ENCODE peak calls at places on chromosomes 6 and 20, in seven cellular contexts. One of them, this sample, is unnamed.

GRCh38 chr6:157314705-157315321 is 8.5 kb downstream of the TMEM242 start:
- DNase-seq in colonic mucosa: no peak
- DNase-seq in IMR-90: peak; percentile 85
- DNase-seq in fibroblast of lung: peak; percentile 75
- DNase-seq in cardiac fibroblast: peak; percentile 88
- DNase-seq in astrocyte of the spinal cord: peak; percentile 81
- DNase-seq in endothelial cell of umbilical vein: peak; percentile 79
- DNase-seq in this sample: no peak

GRCh38 chr6:90413867-90414266 is 117.2 kb upstream of the BACH2 start:
- DNase-seq in colonic mucosa: peak; percentile 30
- DNase-seq in IMR-90: peak; percentile 12
- DNase-seq in fibroblast of lung: peak; percentile 59
- DNase-seq in cardiac fibroblast: no peak
- DNase-seq in astrocyte of the spinal cord: peak; percentile 42
- DNase-seq in endothelial cell of umbilical vein: no peak
- DNase-seq in this sample: no peak

GRCh38 chr6:160139420-160139851 is 17.8 kb downstream of the SLC22A1 start:
- DNase-seq in colonic mucosa: no peak
- DNase-seq in IMR-90: peak; percentile 92
- DNase-seq in fibroblast of lung: peak; percentile 89
- DNase-seq in cardiac fibroblast: peak; percentile 87
- DNase-seq in astrocyte of the spinal cord: peak; percentile 88
- DNase-seq in endothelial cell of umbilical vein: no peak
- DNase-seq in this sample: peak; percentile 67

GRCh38 chr6:3698021-3698420 is 53.5 kb downstream of the PXDC1 start:
- DNase-seq in colonic mucosa: no peak
- DNase-seq in IMR-90: peak; percentile 14
- DNase-seq in fibroblast of lung: peak; percentile 86
- DNase-seq in cardiac fibroblast: peak; percentile 54
- DNase-seq in astrocyte of the spinal cord: no peak
- DNase-seq in endothelial cell of umbilical vein: no peak
- DNase-seq in this sample: no peak

GRCh38 chr6:142893088-142893487 is 51.9 kb downstream of the HIVEP2 start:
- DNase-seq in colonic mucosa: no peak
- DNase-seq in IMR-90: peak; percentile 86
- DNase-seq in fibroblast of lung: peak; percentile 66
- DNase-seq in cardiac fibroblast: peak; percentile 46
- DNase-seq in astrocyte of the spinal cord: peak; percentile 50
- DNase-seq in endothelial cell of umbilical vein: peak; percentile 75
- DNase-seq in this sample: no peak

GRCh38 chr6:56663344-56663743 is 20.7 kb upstream of the DST start:
- DNase-seq in colonic mucosa: peak; percentile 63
- DNase-seq in IMR-90: no peak
- DNase-seq in fibroblast of lung: peak; percentile 36
- DNase-seq in cardiac fibroblast: no peak
- DNase-seq in astrocyte of the spinal cord: no peak
- DNase-seq in endothelial cell of umbilical vein: no peak
- DNase-seq in this sample: no peak

GRCh38 chr20:63858393-63859165 is 2.7 kb upstream of the ABHD16B start:
- DNase-seq in colonic mucosa: peak; percentile 22
- DNase-seq in IMR-90: peak; percentile 59
- DNase-seq in fibroblast of lung: peak; percentile 45
- DNase-seq in cardiac fibroblast: peak; percentile 87
- DNase-seq in astrocyte of the spinal cord: peak; percentile 80
- DNase-seq in endothelial cell of umbilical vein: peak; percentile 72
- DNase-seq in this sample: no peak

GRCh38 chr6:38436726-38437465 is 202.8 kb downstream of the BTBD9 start:
- DNase-seq in colonic mucosa: no peak
- DNase-seq in IMR-90: peak; percentile 84
- DNase-seq in fibroblast of lung: peak; percentile 78
- DNase-seq in cardiac fibroblast: peak; percentile 56
- DNase-seq in astrocyte of the spinal cord: peak; percentile 35
- DNase-seq in endothelial cell of umbilical vein: peak; percentile 65
- DNase-seq in this sample: no peak

GRCh38 chr6:55445648-55446204 is 118.5 kb downstream of the GFRAL start:
- DNase-seq in colonic mucosa: no peak
- DNase-seq in IMR-90: peak; percentile 45
- DNase-seq in fibroblast of lung: peak; percentile 14
- DNase-seq in cardiac fibroblast: peak; percentile 57
- DNase-seq in astrocyte of the spinal cord: peak; percentile 60
- DNase-seq in endothelial cell of umbilical vein: peak; percentile 60
- DNase-seq in this sample: no peak

GRCh38 chr6:107646176-107646575 is 156.3 kb downstream of the SOBP start:
- DNase-seq in colonic mucosa: peak; percentile 37
- DNase-seq in IMR-90: no peak
- DNase-seq in fibroblast of lung: no peak
- DNase-seq in cardiac fibroblast: peak; percentile 70
- DNase-seq in astrocyte of the spinal cord: no peak
- DNase-seq in endothelial cell of umbilical vein: peak; percentile 74
- DNase-seq in this sample: no peak

GRCh38 chr6:157221049-157221816 is 102.1 kb downstream of the TMEM242 start:
- DNase-seq in colonic mucosa: peak; percentile 95
- DNase-seq in IMR-90: peak; percentile 63
- DNase-seq in fibroblast of lung: peak; percentile 59
- DNase-seq in cardiac fibroblast: peak; percentile 75
- DNase-seq in astrocyte of the spinal cord: peak; percentile 67
- DNase-seq in endothelial cell of umbilical vein: peak; percentile 77
- DNase-seq in this sample: no peak

GRCh38 chr6:166567107-166567506 is 19.4 kb downstream of the RAMACL start:
- DNase-seq in colonic mucosa: no peak
- DNase-seq in IMR-90: peak; percentile 99
- DNase-seq in fibroblast of lung: peak; percentile 99
- DNase-seq in cardiac fibroblast: peak; percentile 95
- DNase-seq in astrocyte of the spinal cord: peak; percentile 97
- DNase-seq in endothelial cell of umbilical vein: peak; percentile 42
- DNase-seq in this sample: peak; percentile 96

GRCh38 chr6:41367700-41368099 is 32.3 kb downstream of the NCR2 start:
- DNase-seq in colonic mucosa: peak; percentile 46
- DNase-seq in IMR-90: peak; percentile 48
- DNase-seq in fibroblast of lung: peak; percentile 42
- DNase-seq in cardiac fibroblast: peak; percentile 57
- DNase-seq in astrocyte of the spinal cord: peak; percentile 43
- DNase-seq in endothelial cell of umbilical vein: peak; percentile 62
- DNase-seq in this sample: no peak

GRCh38 chr6:40138273-40138720 is 204.0 kb upstream of the MOCS1 start:
- DNase-seq in colonic mucosa: peak; percentile 66
- DNase-seq in IMR-90: no peak
- DNase-seq in fibroblast of lung: no peak
- DNase-seq in cardiac fibroblast: no peak
- DNase-seq in astrocyte of the spinal cord: no peak
- DNase-seq in endothelial cell of umbilical vein: no peak
- DNase-seq in this sample: no peak

GRCh38 chr20:46057856-46058655 is 29.0 kb downstream of the SLC12A5 start:
- DNase-seq in colonic mucosa: peak; percentile 24
- DNase-seq in IMR-90: peak; percentile 47
- DNase-seq in fibroblast of lung: peak; percentile 35
- DNase-seq in cardiac fibroblast: peak; percentile 50
- DNase-seq in astrocyte of the spinal cord: peak; percentile 24
- DNase-seq in endothelial cell of umbilical vein: peak; percentile 56
- DNase-seq in this sample: no peak

GRCh38 chr6:166317261-166318212 is 9.3 kb upstream of the PRR18 start:
- DNase-seq in colonic mucosa: no peak
- DNase-seq in IMR-90: no peak
- DNase-seq in fibroblast of lung: no peak
- DNase-seq in cardiac fibroblast: no peak
- DNase-seq in astrocyte of the spinal cord: no peak
- DNase-seq in endothelial cell of umbilical vein: no peak
- DNase-seq in this sample: no peak

GRCh38 chr6:138115191-138115590 is 8.0 kb upstream of the PERP start:
- DNase-seq in colonic mucosa: no peak
- DNase-seq in IMR-90: no peak
- DNase-seq in fibroblast of lung: no peak
- DNase-seq in cardiac fibroblast: no peak
- DNase-seq in astrocyte of the spinal cord: no peak
- DNase-seq in endothelial cell of umbilical vein: no peak
- DNase-seq in this sample: no peak

GRCh38 chr20:50085481-50086365 is 27.2 kb downstream of the UBE2V1 start:
- DNase-seq in colonic mucosa: peak; percentile 52
- DNase-seq in IMR-90: peak; percentile 73
- DNase-seq in fibroblast of lung: peak; percentile 58
- DNase-seq in cardiac fibroblast: peak; percentile 80
- DNase-seq in astrocyte of the spinal cord: peak; percentile 56
- DNase-seq in endothelial cell of umbilical vein: peak; percentile 85
- DNase-seq in this sample: no peak

GRCh38 chr20:46523108-46523507 is 9.7 kb upstream of the ZNF334 start:
- DNase-seq in colonic mucosa: no peak
- DNase-seq in IMR-90: no peak
- DNase-seq in fibroblast of lung: no peak
- DNase-seq in cardiac fibroblast: no peak
- DNase-seq in astrocyte of the spinal cord: no peak
- DNase-seq in endothelial cell of umbilical vein: no peak
- DNase-seq in this sample: no peak

GRCh38 chr6:161554883-161555282 is 281.0 kb upstream of the AGPAT4 start:
- DNase-seq in colonic mucosa: no peak
- DNase-seq in IMR-90: no peak
- DNase-seq in fibroblast of lung: no peak
- DNase-seq in cardiac fibroblast: no peak
- DNase-seq in astrocyte of the spinal cord: no peak
- DNase-seq in endothelial cell of umbilical vein: no peak
- DNase-seq in this sample: no peak

GRCh38 chr6:51989789-51990188 is 97.6 kb downstream of the PKHD1 start:
- DNase-seq in colonic mucosa: no peak
- DNase-seq in IMR-90: no peak
- DNase-seq in fibroblast of lung: no peak
- DNase-seq in cardiac fibroblast: no peak
- DNase-seq in astrocyte of the spinal cord: no peak
- DNase-seq in endothelial cell of umbilical vein: no peak
- DNase-seq in this sample: no peak

GRCh38 chr6:30763618-30764489 is 19.5 kb upstream of the IER3 start:
- DNase-seq in colonic mucosa: no peak
- DNase-seq in IMR-90: peak; percentile 54
- DNase-seq in fibroblast of lung: peak; percentile 89
- DNase-seq in cardiac fibroblast: peak; percentile 68
- DNase-seq in astrocyte of the spinal cord: peak; percentile 84
- DNase-seq in endothelial cell of umbilical vein: peak; percentile 97
- DNase-seq in this sample: no peak

GRCh38 chr6:116764557-116764960 is 960 bp downstream of the FAM162B start:
- DNase-seq in colonic mucosa: no peak
- DNase-seq in IMR-90: peak; percentile 9
- DNase-seq in fibroblast of lung: no peak
- DNase-seq in cardiac fibroblast: no peak
- DNase-seq in astrocyte of the spinal cord: no peak
- DNase-seq in endothelial cell of umbilical vein: no peak
- DNase-seq in this sample: no peak

GRCh38 chr6:14787677-14788076 is 458.2 kb upstream of the JARID2 start:
- DNase-seq in colonic mucosa: no peak
- DNase-seq in IMR-90: no peak
- DNase-seq in fibroblast of lung: no peak
- DNase-seq in cardiac fibroblast: no peak
- DNase-seq in astrocyte of the spinal cord: no peak
- DNase-seq in endothelial cell of umbilical vein: no peak
- DNase-seq in this sample: no peak
- TF ChIP-seq CTCF in colonic mucosa: no peak
- TF ChIP-seq CTCF in IMR-90: no peak
- TF ChIP-seq CTCF in fibroblast of lung: peak; percentile 20
- TF ChIP-seq CTCF in cardiac fibroblast: no peak
- TF ChIP-seq CTCF in astrocyte of the spinal cord: no peak
- TF ChIP-seq CTCF in endothelial cell of umbilical vein: no peak
- TF ChIP-seq CTCF in this sample: no peak

DNA sequence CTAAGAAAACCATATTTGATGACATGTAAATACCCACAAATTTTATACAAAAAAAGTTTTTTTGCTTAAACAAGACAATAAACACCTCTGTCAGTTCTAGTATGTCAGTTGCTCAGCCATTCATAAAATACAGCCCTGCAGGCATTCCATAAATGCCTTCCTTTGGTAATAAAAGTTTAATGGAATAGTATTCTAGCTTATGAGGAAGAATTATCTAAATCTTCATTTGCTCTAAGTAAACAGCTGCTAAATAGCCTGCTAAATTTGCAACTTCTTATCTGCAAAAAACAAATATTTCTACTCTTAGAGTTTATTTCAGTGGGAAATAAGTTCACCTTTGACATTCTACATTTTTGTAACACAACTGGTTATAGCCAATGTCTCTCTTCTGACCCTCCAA is 108.8 kb downstream of the SMLR1 start:
- DNase-seq in colonic mucosa: no peak
- DNase-seq in IMR-90: no peak
- DNase-seq in fibroblast of lung: peak; percentile 17
- DNase-seq in cardiac fibroblast: no peak
- DNase-seq in astrocyte of the spinal cord: no peak
- DNase-seq in endothelial cell of umbilical vein: no peak
- DNase-seq in this sample: no peak
- H3K4me3 ChIP-seq in colonic mucosa: no peak overlapping the region
- H3K4me3 ChIP-seq in IMR-90: no peak overlapping the region
- H3K4me3 ChIP-seq in fibroblast of lung: no peak overlapping the region
- H3K4me3 ChIP-seq in cardiac fibroblast: no peak overlapping the region
- H3K4me3 ChIP-seq in astrocyte of the spinal cord: no peak overlapping the region
- H3K4me3 ChIP-seq in endothelial cell of umbilical vein: no peak overlapping the region
- H3K4me3 ChIP-seq in this sample: no peak overlapping the region

GRCh38 chr20:6265204-6265904 is 142.5 kb upstream of the FERMT1 start:
- DNase-seq in colonic mucosa: no peak
- DNase-seq in IMR-90: peak; percentile 73
- DNase-seq in fibroblast of lung: peak; percentile 87
- DNase-seq in cardiac fibroblast: peak; percentile 86
- DNase-seq in astrocyte of the spinal cord: peak; percentile 86
- DNase-seq in endothelial cell of umbilical vein: peak; percentile 82
- DNase-seq in this sample: peak; percentile 4
- TF ChIP-seq CTCF in colonic mucosa: no peak
- TF ChIP-seq CTCF in IMR-90: peak; percentile 67
- TF ChIP-seq CTCF in fibroblast of lung: peak; percentile 58
- TF ChIP-seq CTCF in cardiac fibroblast: peak; percentile 46
- TF ChIP-seq CTCF in astrocyte of the spinal cord: peak; percentile 57
- TF ChIP-seq CTCF in endothelial cell of umbilical vein: peak; percentile 11
- TF ChIP-seq CTCF in this sample: peak; percentile 17

DNA sequence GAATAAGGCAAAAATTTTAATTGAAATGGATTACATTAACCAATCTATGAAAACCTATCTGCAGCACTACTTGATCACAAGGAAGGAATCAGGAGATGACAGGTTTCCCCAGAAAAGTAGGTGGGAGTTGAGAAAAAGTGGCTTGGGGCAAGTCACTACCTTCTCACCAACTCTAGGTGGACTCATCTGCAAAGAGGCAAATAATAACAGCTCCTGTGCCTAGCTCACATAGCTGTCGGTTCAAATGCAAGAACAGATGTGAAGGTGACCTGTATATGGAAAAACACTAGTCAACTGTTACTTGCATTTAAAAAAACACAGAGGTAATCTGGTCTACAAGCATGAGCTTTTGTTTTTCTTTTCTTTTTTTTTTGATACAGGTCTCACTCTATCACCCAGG is 67.2 kb downstream of the POPDC3 start:
- DNase-seq in colonic mucosa: no peak
- DNase-seq in IMR-90: no peak
- DNase-seq in fibroblast of lung: no peak
- DNase-seq in cardiac fibroblast: peak; percentile 5
- DNase-seq in astrocyte of the spinal cord: no peak
- DNase-seq in endothelial cell of umbilical vein: no peak
- DNase-seq in this sample: no peak
- H3K4me3 ChIP-seq in colonic mucosa: no peak overlapping the region
- H3K4me3 ChIP-seq in IMR-90: no peak overlapping the region
- H3K4me3 ChIP-seq in fibroblast of lung: no peak overlapping the region
- H3K4me3 ChIP-seq in cardiac fibroblast: no peak overlapping the region
- H3K4me3 ChIP-seq in astrocyte of the spinal cord: no peak overlapping the region
- H3K4me3 ChIP-seq in endothelial cell of umbilical vein: no peak overlapping the region
- H3K4me3 ChIP-seq in this sample: no peak overlapping the region

GRCh38 chr6:13814176-13814937 is at the start of gene MCUR1:
- DNase-seq in colonic mucosa: peak; percentile 88
- DNase-seq in IMR-90: peak; percentile 74
- DNase-seq in fibroblast of lung: peak; percentile 86
- DNase-seq in cardiac fibroblast: peak; percentile 82
- DNase-seq in astrocyte of the spinal cord: peak; percentile 84
- DNase-seq in endothelial cell of umbilical vein: peak; percentile 84
- DNase-seq in this sample: no peak
- TF ChIP-seq CTCF in colonic mucosa: no peak
- TF ChIP-seq CTCF in IMR-90: peak; percentile 28
- TF ChIP-seq CTCF in fibroblast of lung: no peak
- TF ChIP-seq CTCF in cardiac fibroblast: no peak
- TF ChIP-seq CTCF in astrocyte of the spinal cord: no peak
- TF ChIP-seq CTCF in endothelial cell of umbilical vein: no peak
- TF ChIP-seq CTCF in this sample: no peak

This sample was measured in AG04449.